ENCODE peak calls at places on chromosomes 5 and 9, in ten cellular contexts. U is fibroblast of lung, C is spleen, P is right cardiac atrium, Z is neural progenitor cell, I is astrocyte, D is GM23248, Y is H9, B is pancreas, Q is lower lobe of right lung. R is an unnamed sample.

GRCh38 chr9:93586290-93587057 is 10.1 kb downstream of the PHF2 start:
- DNase-seq in U (no peak), C (no peak), P (no peak), Z (no peak), I (no peak), D (peak; percentile 18), Y (no peak), B (no peak), Q (peak; percentile 50), R (peak; percentile 56)

GRCh38 chr9:137168575-137168906 is 1.3 kb downstream of the LRRC26 start:
- DNase-seq in U (no peak), C (no peak), P (no peak), Z (peak; percentile 35), I (no peak), D (peak; percentile 20), Y (no peak), B (no peak), Q (no peak), R (no peak)

GRCh38 chr5:155562153-155562552 is 548.6 kb downstream of the KIF4B start:
- DNase-seq in U (no peak), C (no peak), P (no peak), Z (no peak), I (no peak), D (no peak), Y (no peak), B (no peak), Q (no peak), R (no peak)

GRCh38 chr9:136328622-136329041 is 1.3 kb downstream of the GPSM1 start:
- DNase-seq in U (peak; percentile 55), C (no peak), P (peak; percentile 87), Z (peak; percentile 81), I (peak; percentile 47), D (peak; percentile 69), Y (no peak), B (no peak), Q (no peak), R (no peak)

GRCh38 chr9:105500108-105500766 is 52.4 kb downstream of the FSD1L start:
- DNase-seq in U (no peak), C (no peak), P (no peak), Z (no peak), I (no peak), D (no peak), Y (no peak), B (no peak), Q (no peak), R (no peak)

GRCh38 chr5:170638051-170638450 is 134.2 kb downstream of the KCNIP1 start:
- DNase-seq in U (no peak), C (peak; percentile 71), P (no peak), Z (no peak), I (no peak), D (no peak), Y (no peak), B (no peak), Q (no peak), R (no peak)

GRCh38 chr9:95035846-95036245 is 281.7 kb downstream of the FANCC start:
- DNase-seq in U (no peak), C (no peak), P (no peak), Z (no peak), I (no peak), D (no peak), Y (no peak), B (no peak), Q (no peak), R (no peak)

GRCh38 chr5:177535125-177535524 is 18.4 kb upstream of the DDX41 start:
- DNase-seq in U (no peak), C (peak; percentile 14), P (no peak), Z (no peak), I (no peak), D (no peak), Y (no peak), B (no peak), Q (no peak), R (no peak)

GRCh38 chr5:104793031-104793430 is 1230.4 kb upstream of the NUDT12 start:
- DNase-seq in U (peak; percentile 68), C (no peak), P (no peak), Z (no peak), I (peak; percentile 56), D (no peak), Y (no peak), B (no peak), Q (no peak), R (no peak)

GRCh38 chr9:73680831-73681230 is 529.2 kb downstream of the ANXA1 start:
- DNase-seq in U (no peak), C (no peak), P (no peak), Z (no peak), I (no peak), D (peak; percentile 12), Y (no peak), B (no peak), Q (no peak), R (no peak)

GRCh38 chr9:94056442-94056974 is 27.8 kb upstream of the PTPDC1 start:
- DNase-seq in U (peak; percentile 91), C (no peak), P (no peak), Z (no peak), I (peak; percentile 93), D (peak; percentile 81), Y (no peak), B (no peak), Q (no peak), R (no peak)

GRCh38 chr9:130635721-130636647 is 28.4 kb upstream of the PRDM12 start:
- DNase-seq in U (no peak), C (peak; percentile 58), P (no peak), Z (no peak), I (no peak), D (no peak), Y (no peak), B (no peak), Q (no peak), R (no peak)

GRCh38 chr5:173590436-173591299 is 25.8 kb downstream of the BOD1 start:
- DNase-seq in U (no peak), C (no peak), P (peak; percentile 86), Z (no peak), I (no peak), D (no peak), Y (no peak), B (no peak), Q (no peak), R (no peak)

GRCh38 chr9:116209406-116210116 is 56.0 kb downstream of the PAPPA start:
- DNase-seq in U (no peak), C (no peak), P (no peak), Z (no peak), I (no peak), D (no peak), Y (no peak), B (no peak), Q (no peak), R (no peak)

GRCh38 chr5:139908749-139909148 is 113.1 kb downstream of the PSD2 start:
- DNase-seq in U (no peak), C (peak; percentile 59), P (no peak), Z (no peak), I (no peak), D (peak; percentile 52), Y (peak; percentile 19), B (no peak), Q (no peak), R (peak; percentile 56)
- H3K27ac ChIP-seq in U (no peak overlapping the region), C (no peak overlapping the region), P (no peak overlapping the region), Z (no peak overlapping the region), I (no peak overlapping the region), D (no peak overlapping the region), Y (no peak overlapping the region), B (no peak overlapping the region), Q (no peak overlapping the region), R (no peak overlapping the region)

GRCh38 chr9:38063363-38063707 is 5.7 kb downstream of the SHB start:
- DNase-seq in U (no peak), C (peak; percentile 45), P (no peak), Z (no peak), I (no peak), D (no peak), Y (no peak), B (no peak), Q (no peak), R (no peak)

GRCh38 chr9:38060688-38061087 is 8.3 kb downstream of the SHB start:
- DNase-seq in U (no peak), C (no peak), P (no peak), Z (no peak), I (no peak), D (no peak), Y (no peak), B (no peak), Q (no peak), R (no peak)

GRCh38 chr9:38061326-38061947 is 7.6 kb downstream of the SHB start:
- DNase-seq in U (no peak), C (peak; percentile 24), P (no peak), Z (no peak), I (no peak), D (no peak), Y (no peak), B (no peak), Q (no peak), R (no peak)

GRCh38 chr9:38062498-38063362 is 6.3 kb downstream of the SHB start:
- DNase-seq in U (peak; percentile 88), C (peak; percentile 30), P (no peak), Z (no peak), I (peak; percentile 83), D (peak; percentile 77), Y (no peak), B (no peak), Q (no peak), R (no peak)

DNA sequence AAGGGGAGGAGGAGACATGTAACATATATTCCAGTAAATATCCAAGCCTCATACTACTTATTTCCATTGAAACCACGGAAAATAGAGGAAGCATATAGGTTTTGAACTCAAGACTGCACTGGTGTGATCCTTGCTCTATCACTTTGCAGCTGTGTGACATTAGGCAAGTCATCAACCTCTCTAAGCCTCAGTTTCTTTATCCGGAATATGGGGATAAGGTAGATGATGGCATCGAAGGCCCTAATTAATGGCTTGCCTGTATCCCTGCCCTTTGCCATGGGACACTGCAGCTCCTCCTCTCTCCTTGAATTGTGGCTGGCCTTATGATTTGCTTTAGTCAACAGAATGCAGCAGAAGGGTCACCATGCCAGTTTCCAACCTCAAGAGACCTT is 6.9 kb downstream of the SHB start:
- DNase-seq in U (no peak), C (no peak), P (no peak), Z (no peak), I (no peak), D (no peak), Y (no peak), B (no peak), Q (no peak), R (no peak)
- H3K4me1 ChIP-seq in U (peaks cover 19% of the 10 kb centered on the region), C (peaks cover 59% of the 10 kb centered on the region), P (peaks cover 33% of the 10 kb centered on the region), Z (peaks cover 37% of the 10 kb centered on the region), I (peaks cover 85% of the 10 kb centered on the region), D (peaks cover 26% of the 10 kb centered on the region), Y (peaks cover 10% of the 10 kb centered on the region), B (peaks cover 10% of the 10 kb centered on the region), Q (peaks cover 86% of the 10 kb centered on the region), R (peaks cover 97% of the 10 kb centered on the region)

DNA sequence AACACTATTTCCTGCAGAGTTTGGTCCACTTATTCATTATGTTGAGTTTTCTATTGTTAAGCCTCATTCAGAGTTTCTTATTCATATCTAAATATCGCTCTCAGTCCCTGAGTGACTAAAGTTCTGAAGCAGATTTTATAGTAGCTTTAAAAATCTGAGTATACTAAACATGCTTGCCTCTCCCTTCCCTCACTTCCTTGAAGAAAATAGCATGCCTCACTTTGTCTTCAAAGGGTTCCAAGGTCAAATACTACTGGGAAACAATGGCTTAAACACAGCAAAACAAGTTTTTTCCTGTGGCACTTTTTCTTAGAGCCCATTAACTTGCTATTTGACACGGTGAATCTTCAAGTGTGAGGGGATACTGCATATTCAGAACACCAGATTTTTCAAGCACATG is 41.1 kb upstream of the DAB2 start:
- DNase-seq in U (no peak), C (no peak), P (no peak), Z (no peak), I (no peak), D (no peak), Y (no peak), B (no peak), Q (no peak), R (no peak)
- H3K27ac ChIP-seq in U (no peak overlapping the region), C (no peak overlapping the region), P (no peak overlapping the region), Z (no peak overlapping the region), I (no peak overlapping the region), D (no peak overlapping the region), Y (no peak overlapping the region), B (no peak overlapping the region), Q (peak overlapping the region; percentile 15), R (no peak overlapping the region)

GRCh38 chr5:56838409-56839039 is 23.2 kb downstream of the MAP3K1 start:
- DNase-seq in U (peak; percentile 64), C (no peak), P (no peak), Z (peak; percentile 65), I (peak; percentile 52), D (peak; percentile 76), Y (no peak), B (no peak), Q (no peak), R (no peak)
- H3K4me1 ChIP-seq in U (peaks cover 3% of the 10 kb centered on the region), C (peaks cover 100% of the 10 kb centered on the region), P (peaks cover 7% of the 10 kb centered on the region), Z (peaks cover 10% of the 10 kb centered on the region), I (no peaks in the 10 kb centered on the region), D (peaks cover 11% of the 10 kb centered on the region), Y (peaks cover 4% of the 10 kb centered on the region), B (peaks cover 39% of the 10 kb centered on the region), Q (peaks cover 65% of the 10 kb centered on the region), R (peaks cover 20% of the 10 kb centered on the region)